ENCODE peak calls at places on chromosomes 16 and 17, in five cellular contexts. One of them, this sample, is unnamed. For H3K36me3, the result is how much of the 10 kb centered on the place peaks cover.

GRCh38 chr17:30239089-30239462 is 3.6 kb upstream of the SLC6A4 start:
- DNase-seq in mammary epithelial cell: no peak
- DNase-seq in H1: no peak
- DNase-seq in sigmoid colon: no peak
- DNase-seq in transverse colon: no peak
- DNase-seq in this sample: no peak

GRCh38 chr16:56108724-56109123 is 82.6 kb upstream of the GNAO1 start:
- DNase-seq in H1: no peak
- DNase-seq in mammary epithelial cell: no peak
- DNase-seq in sigmoid colon: no peak
- DNase-seq in transverse colon: no peak
- DNase-seq in this sample: no peak

GRCh38 chr16:11852092-11852809 is 909 bp upstream of the RSL1D1 start:
- DNase-seq in mammary epithelial cell: no peak
- DNase-seq in sigmoid colon: no peak
- DNase-seq in transverse colon: no peak
- DNase-seq in H1: no peak
- DNase-seq in this sample: no peak

GRCh38 chr16:7629571-7629970 is 296.9 kb downstream of the RBFOX1 start:
- DNase-seq in mammary epithelial cell: no peak
- DNase-seq in sigmoid colon: no peak
- DNase-seq in transverse colon: no peak
- DNase-seq in H1: no peak
- DNase-seq in this sample: no peak

GRCh38 chr17:17126131-17127110 is 79.7 kb downstream of the PLD6 start:
- DNase-seq in mammary epithelial cell: no peak
- DNase-seq in sigmoid colon: no peak
- DNase-seq in H1: no peak
- DNase-seq in transverse colon: no peak
- DNase-seq in this sample: no peak

GRCh38 chr16:84382396-84382795 is 14.1 kb downstream of the ATP2C2 start:
- DNase-seq in transverse colon: no peak
- DNase-seq in H1: no peak
- DNase-seq in sigmoid colon: no peak
- DNase-seq in mammary epithelial cell: no peak
- DNase-seq in this sample: no peak

GRCh38 chr17:15463363-15463762 is 4.1 kb downstream of the CDRT4 start:
- DNase-seq in H1: no peak
- DNase-seq in transverse colon: peak
- DNase-seq in sigmoid colon: peak
- DNase-seq in mammary epithelial cell: no peak
- DNase-seq in this sample: no peak

GRCh38 chr17:69819316-69820087 is 255.5 kb upstream of the KCNJ16 start:
- DNase-seq in H1: no peak
- DNase-seq in transverse colon: no peak
- DNase-seq in sigmoid colon: no peak
- DNase-seq in mammary epithelial cell: no peak
- DNase-seq in this sample: no peak

GRCh38 chr17:44269118-44269794 is 1.3 kb upstream of the SLC4A1 start:
- DNase-seq in sigmoid colon: no peak
- DNase-seq in mammary epithelial cell: no peak
- DNase-seq in H1: no peak
- DNase-seq in transverse colon: no peak
- DNase-seq in this sample: no peak

GRCh38 chr17:43713494-43714162 is 45.0 kb downstream of the SOST start:
- DNase-seq in sigmoid colon: no peak
- DNase-seq in H1: no peak
- DNase-seq in transverse colon: no peak
- DNase-seq in mammary epithelial cell: peak
- DNase-seq in this sample: no peak

GRCh38 chr17:72514888-72515287 is 394.1 kb downstream of the SOX9 start:
- DNase-seq in sigmoid colon: no peak
- DNase-seq in transverse colon: no peak
- DNase-seq in H1: no peak
- DNase-seq in mammary epithelial cell: no peak
- DNase-seq in this sample: no peak

GRCh38 chr16:3012828-3013420 is at the start of gene CLDN9:
- DNase-seq in mammary epithelial cell: no peak
- DNase-seq in transverse colon: peak
- DNase-seq in sigmoid colon: no peak
- DNase-seq in H1: no peak
- DNase-seq in this sample: no peak

GRCh38 chr17:10327640-10328039 is 45.2 kb downstream of the MYH13 start:
- DNase-seq in mammary epithelial cell: peak
- DNase-seq in H1: peak
- DNase-seq in transverse colon: peak
- DNase-seq in sigmoid colon: peak
- DNase-seq in this sample: peak

GRCh38 chr17:34285304-34285792 is at the start of gene CCL11:
- DNase-seq in H1: no peak
- DNase-seq in transverse colon: no peak
- DNase-seq in sigmoid colon: no peak
- DNase-seq in mammary epithelial cell: no peak
- DNase-seq in this sample: no peak

GRCh38 chr16:56269824-56270684 is 78.8 kb downstream of the GNAO1 start:
- DNase-seq in sigmoid colon: peak
- DNase-seq in H1: peak
- DNase-seq in transverse colon: peak
- DNase-seq in mammary epithelial cell: no peak
- DNase-seq in this sample: no peak

GRCh38 chr16:11461595-11461990 is 116.3 kb downstream of the RMI2 start:
- DNase-seq in mammary epithelial cell: no peak
- DNase-seq in transverse colon: no peak
- DNase-seq in H1: no peak
- DNase-seq in sigmoid colon: no peak
- DNase-seq in this sample: no peak

GRCh38 chr16:87297918-87298631 is 19.1 kb downstream of the C16orf95 start:
- DNase-seq in transverse colon: no peak
- DNase-seq in H1: no peak
- DNase-seq in sigmoid colon: no peak
- DNase-seq in mammary epithelial cell: no peak
- DNase-seq in this sample: no peak

GRCh38 chr17:75241502-75241901 is 19.9 kb downstream of the GGA3 start:
- DNase-seq in mammary epithelial cell: no peak
- DNase-seq in sigmoid colon: no peak
- DNase-seq in transverse colon: no peak
- DNase-seq in H1: no peak
- DNase-seq in this sample: no peak

GRCh38 chr17:8792646-8793045 is 6.5 kb downstream of the MFSD6L start:
- DNase-seq in sigmoid colon: no peak
- DNase-seq in transverse colon: no peak
- DNase-seq in H1: no peak
- DNase-seq in mammary epithelial cell: no peak
- DNase-seq in this sample: no peak

GRCh38 chr17:15265131-15265530 is at the start of gene PMP22:
- DNase-seq in H1: no peak
- DNase-seq in transverse colon: peak
- DNase-seq in sigmoid colon: peak
- DNase-seq in mammary epithelial cell: no peak
- DNase-seq in this sample: no peak

GRCh38 chr16:75443301-75443700 is 10.0 kb upstream of the CFDP1 start:
- DNase-seq in mammary epithelial cell: no peak
- DNase-seq in sigmoid colon: no peak
- DNase-seq in H1: no peak
- DNase-seq in transverse colon: no peak
- DNase-seq in this sample: no peak

GRCh38 chr17:60077672-60078519 is 825 bp downstream of the HEATR6 start:
- DNase-seq in H1: no peak
- DNase-seq in mammary epithelial cell: no peak
- DNase-seq in transverse colon: no peak
- DNase-seq in sigmoid colon: no peak
- DNase-seq in this sample: no peak

GRCh38 chr17:80761421-80761871 is 216.8 kb downstream of the RPTOR start:
- DNase-seq in mammary epithelial cell: peak
- DNase-seq in transverse colon: no peak
- DNase-seq in H1: no peak
- DNase-seq in sigmoid colon: peak
- DNase-seq in this sample: peak

GRCh38 chr17:38967290-38967738 is at the start of gene FBXO47:
- DNase-seq in transverse colon: peak
- DNase-seq in H1: peak
- DNase-seq in mammary epithelial cell: peak
- DNase-seq in sigmoid colon: peak
- DNase-seq in this sample: peak

GRCh38 chr16:24070851-24071250 is 185.3 kb upstream of the CACNG3 start:
- DNase-seq in mammary epithelial cell: peak
- DNase-seq in sigmoid colon: no peak
- DNase-seq in H1: peak
- DNase-seq in transverse colon: no peak
- DNase-seq in this sample: peak

GRCh38 chr17:56596741-56597494 is 3.4 kb downstream of the NOG start:
- DNase-seq in mammary epithelial cell: no peak
- DNase-seq in sigmoid colon: no peak
- DNase-seq in H1: no peak
- DNase-seq in transverse colon: no peak
- DNase-seq in this sample: no peak

GRCh38 chr16:28180660-28181556 is 30.9 kb downstream of the XPO6 start:
- DNase-seq in sigmoid colon: no peak
- DNase-seq in transverse colon: no peak
- DNase-seq in mammary epithelial cell: no peak
- DNase-seq in H1: no peak
- DNase-seq in this sample: no peak

GRCh38 chr16:28181557-28181914 is 30.2 kb downstream of the XPO6 start:
- DNase-seq in mammary epithelial cell: peak
- DNase-seq in H1: no peak
- DNase-seq in sigmoid colon: peak
- DNase-seq in transverse colon: no peak
- DNase-seq in this sample: no peak

GRCh38 chr16:28172331-28172730 is 39.4 kb downstream of the XPO6 start:
- DNase-seq in H1: no peak
- DNase-seq in sigmoid colon: no peak
- DNase-seq in mammary epithelial cell: no peak
- DNase-seq in transverse colon: no peak
- DNase-seq in this sample: no peak

GRCh38 chr16:28179354-28179753 is 32.4 kb downstream of the XPO6 start:
- DNase-seq in sigmoid colon: no peak
- DNase-seq in mammary epithelial cell: no peak
- DNase-seq in transverse colon: no peak
- DNase-seq in H1: no peak
- DNase-seq in this sample: no peak

DNA sequence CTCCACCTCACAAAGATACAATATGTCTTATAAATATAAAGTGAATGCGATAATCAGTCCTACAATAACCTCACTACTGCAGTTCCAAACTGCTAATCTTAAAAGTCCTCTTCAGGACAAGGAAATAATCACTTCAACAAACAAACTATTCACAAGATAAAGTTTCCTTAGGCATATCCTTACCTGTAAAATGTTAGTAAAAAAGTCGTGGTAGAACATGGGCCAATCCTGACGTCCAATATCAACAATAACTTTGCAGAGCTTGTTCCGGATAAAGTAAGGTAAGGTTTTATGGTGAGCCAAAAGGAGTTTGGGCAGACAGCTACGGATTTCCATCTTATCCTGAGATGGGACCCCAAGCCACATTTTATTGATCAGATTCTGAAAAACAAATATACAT is 36.0 kb downstream of the XPO6 start:
- DNase-seq in sigmoid colon: no peak
- DNase-seq in transverse colon: no peak
- DNase-seq in mammary epithelial cell: no peak
- DNase-seq in H1: no peak
- DNase-seq in this sample: no peak
- H3K36me3 ChIP-seq in sigmoid colon: under half
- H3K36me3 ChIP-seq in transverse colon: under half
- H3K36me3 ChIP-seq in mammary epithelial cell: under half
- H3K36me3 ChIP-seq in H1: under half
- H3K36me3 ChIP-seq in this sample: under half

DNA sequence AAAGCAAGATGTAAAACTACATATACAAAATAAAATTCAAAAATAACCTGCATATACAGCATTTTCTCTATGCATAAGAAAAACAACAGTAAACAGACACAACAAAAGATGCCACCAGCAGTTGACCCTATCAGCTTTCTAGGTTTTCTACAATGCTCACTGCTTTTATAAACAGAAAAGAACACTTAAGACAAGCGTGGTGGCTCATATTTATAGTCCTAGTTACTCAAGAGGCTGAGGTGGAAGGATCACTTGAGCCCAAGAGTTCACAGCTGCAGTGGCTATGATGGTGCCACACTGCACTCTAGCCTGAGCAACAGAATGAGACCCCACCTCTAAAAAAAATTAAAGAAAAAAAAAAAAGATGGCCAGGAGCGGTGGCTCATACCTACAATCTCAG is 46.5 kb upstream of the ATP2A3 start:
- DNase-seq in transverse colon: no peak
- DNase-seq in H1: no peak
- DNase-seq in mammary epithelial cell: no peak
- DNase-seq in sigmoid colon: no peak
- DNase-seq in this sample: no peak
- H3K36me3 ChIP-seq in transverse colon: half or more
- H3K36me3 ChIP-seq in H1: under half
- H3K36me3 ChIP-seq in mammary epithelial cell: under half
- H3K36me3 ChIP-seq in sigmoid colon: under half
- H3K36me3 ChIP-seq in this sample: under half

DNA sequence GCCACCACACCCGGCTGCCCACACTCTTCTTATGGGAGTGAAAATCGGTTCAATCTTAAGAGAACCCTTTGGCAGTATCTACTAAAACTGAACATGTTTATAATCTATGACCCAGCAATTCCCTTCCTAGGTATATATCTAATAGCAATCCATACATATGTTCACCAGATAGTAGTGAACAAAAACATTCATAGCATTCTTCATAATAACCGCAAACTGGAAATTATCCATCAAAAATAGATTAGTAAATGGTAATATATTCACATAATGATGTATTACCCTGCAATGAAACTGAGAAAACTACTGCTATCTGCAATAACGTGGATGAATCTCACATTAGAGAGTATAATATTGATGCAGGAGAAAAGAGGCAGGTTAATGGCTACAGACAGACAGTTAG is 23.1 kb downstream of the COPRS start:
- DNase-seq in sigmoid colon: no peak
- DNase-seq in H1: no peak
- DNase-seq in transverse colon: no peak
- DNase-seq in mammary epithelial cell: no peak
- DNase-seq in this sample: no peak
- H3K36me3 ChIP-seq in sigmoid colon: under half
- H3K36me3 ChIP-seq in H1: under half
- H3K36me3 ChIP-seq in transverse colon: under half
- H3K36me3 ChIP-seq in mammary epithelial cell: under half
- H3K36me3 ChIP-seq in this sample: under half

GRCh38 chr16:31877876-31878642 is 4.5 kb downstream of the ZNF267 start:
- DNase-seq in sigmoid colon: no peak
- DNase-seq in mammary epithelial cell: no peak
- DNase-seq in H1: no peak
- DNase-seq in transverse colon: no peak
- DNase-seq in this sample: no peak
- H3K36me3 ChIP-seq in sigmoid colon: under half
- H3K36me3 ChIP-seq in mammary epithelial cell: under half
- H3K36me3 ChIP-seq in H1: under half
- H3K36me3 ChIP-seq in transverse colon: under half
- H3K36me3 ChIP-seq in this sample: under half